ENCODE peak calls at places on chromosomes 13 and 19, in four cellular contexts. I is endothelial cell of umbilical vein, Q is GM12878, D is HCT116. B is an unnamed sample.

GRCh38 chr19:12778020-12778904 is 2.9 kb upstream of the HOOK2 start:
- DNase-seq in I (peak; percentile 73), Q (no peak), D (no peak), B (no peak)

GRCh38 chr13:97234236-97234635 is 12.1 kb downstream of the MBNL2 start:
- DNase-seq in I (no peak), Q (no peak), D (no peak), B (no peak)

GRCh38 chr13:40653558-40654318 is 12.7 kb downstream of the FOXO1 start:
- DNase-seq in I (peak; percentile 27), Q (no peak), D (no peak), B (no peak)

GRCh38 chr19:51750381-51751124 is 1.1 kb downstream of the FPR1 start:
- DNase-seq in I (no peak), Q (no peak), D (no peak), B (no peak)

GRCh38 chr19:48990400-48990799 is 2.7 kb downstream of the GYS1 start:
- DNase-seq in I (no peak), Q (no peak), D (no peak), B (no peak)

GRCh38 chr13:104854698-104855097 is 1680.8 kb downstream of the EFNB2 start:
- DNase-seq in I (no peak), Q (no peak), D (no peak), B (no peak)

GRCh38 chr19:12788682-12789097 is 2.6 kb upstream of the JUNB start:
- DNase-seq in I (peak; percentile 82), Q (peak; percentile 84), D (no peak), B (no peak)

GRCh38 chr19:12952488-12953455 is 4.3 kb downstream of the GADD45GIP1 start:
- DNase-seq in I (peak; percentile 86), Q (no peak), D (no peak), B (no peak)

GRCh38 chr19:40907968-40908735 is 26.1 kb upstream of the CYP2A7 start:
- DNase-seq in I (no peak), Q (no peak), D (no peak), B (no peak)

GRCh38 chr13:75079226-75079625 is 402.7 kb downstream of the TBC1D4 start:
- DNase-seq in I (peak; percentile 61), Q (no peak), D (no peak), B (no peak)

GRCh38 chr19:28026636-28027035 is 1186.3 kb downstream of the UQCRFS1 start:
- DNase-seq in I (no peak), Q (no peak), D (no peak), B (no peak)

GRCh38 chr13:25203256-25203794 is 31.2 kb upstream of the AMER2 start:
- DNase-seq in I (no peak), Q (no peak), D (no peak), B (no peak)

GRCh38 chr13:51714663-51715168 is 89.2 kb downstream of the DHRS12 start:
- DNase-seq in I (no peak), Q (peak; percentile 78), D (no peak), B (no peak)

GRCh38 chr19:18666304-18666703 is 17.2 kb upstream of the CRTC1 start:
- DNase-seq in I (no peak), Q (no peak), D (no peak), B (no peak)

GRCh38 chr13:101080616-101081015 is 335.7 kb downstream of the NALCN start:
- DNase-seq in I (no peak), Q (no peak), D (no peak), B (no peak)

GRCh38 chr13:50664961-50665360 is 178.5 kb downstream of the DLEU7 start:
- DNase-seq in I (no peak), Q (no peak), D (no peak), B (no peak)

GRCh38 chr19:45773384-45773783 is 4.3 kb upstream of the SIX5 start:
- DNase-seq in I (no peak), Q (no peak), D (no peak), B (no peak)

GRCh38 chr13:35789335-35790166 is 313.1 kb upstream of the MAB21L1 start:
- DNase-seq in I (peak; percentile 48), Q (no peak), D (peak; percentile 7), B (peak; percentile 7)

GRCh38 chr19:44807652-44808462 is 1.0 kb upstream of the BCAM start:
- DNase-seq in I (peak; percentile 60), Q (no peak), D (peak; percentile 55), B (peak; percentile 82)

GRCh38 chr13:80945328-80945727 is 604.4 kb upstream of the SPRY2 start:
- DNase-seq in I (no peak), Q (no peak), D (no peak), B (no peak)

GRCh38 chr13:24187185-24187584 is 26.7 kb downstream of the SPATA13 start:
- DNase-seq in I (no peak), Q (no peak), D (no peak), B (no peak)

GRCh38 chr13:88648598-88649373 is 977.6 kb downstream of the SLITRK5 start:
- DNase-seq in I (no peak), Q (no peak), D (no peak), B (no peak)

GRCh38 chr13:20566424-20566916 is 487 bp upstream of the IFT88 start:
- DNase-seq in I (no peak), Q (no peak), D (peak; percentile 48), B (peak; percentile 40)

GRCh38 chr19:6580313-6580712 is 10.6 kb downstream of the CD70 start:
- DNase-seq in I (peak; percentile 30), Q (no peak), D (peak; percentile 77), B (peak; percentile 83)

GRCh38 chr13:108911807-108912206 is 282.4 kb downstream of the MYO16 start:
- DNase-seq in I (no peak), Q (no peak), D (no peak), B (no peak)

GRCh38 chr13:108915095-108915633 is 285.8 kb downstream of the MYO16 start:
- DNase-seq in I (peak; percentile 77), Q (no peak), D (no peak), B (peak; percentile 49)

GRCh38 chr13:108919036-108919907 is 289.9 kb downstream of the MYO16 start:
- DNase-seq in I (peak; percentile 65), Q (no peak), D (no peak), B (peak; percentile 88)

GRCh38 chr13:108917581-108917980 is 288.2 kb downstream of the MYO16 start:
- DNase-seq in I (no peak), Q (no peak), D (no peak), B (no peak)

GRCh38 chr13:108915634-108916497 is 286.5 kb downstream of the MYO16 start:
- DNase-seq in I (peak; percentile 97), Q (peak; percentile 52), D (peak; percentile 91), B (peak; percentile 92)
- TF ChIP-seq MAX in I (peak; percentile 92), Q (no peak), D (peak; percentile 88), B (peak; percentile 83)

GRCh38 chr13:114149774-114150740 is 17.6 kb upstream of the RASA3 start:
- DNase-seq in I (no peak), Q (no peak), D (no peak), B (no peak)
- H3K4me1 ChIP-seq in I (no peaks in the 10 kb centered on the region), Q (peaks cover 27% of the 10 kb centered on the region), D (peaks cover 21% of the 10 kb centered on the region), B (no peaks in the 10 kb centered on the region)

GRCh38 chr13:79530270-79530669 is 49.3 kb downstream of the NDFIP2 start:
- DNase-seq in I (no peak), Q (no peak), D (no peak), B (no peak)

GRCh38 chr13:79531542-79532239 is 50.7 kb downstream of the NDFIP2 start:
- DNase-seq in I (no peak), Q (no peak), D (no peak), B (no peak)

GRCh38 chr13:79527698-79528097 is 46.7 kb downstream of the NDFIP2 start:
- DNase-seq in I (no peak), Q (no peak), D (no peak), B (no peak)

GRCh38 chr13:79528356-79528755 is 47.4 kb downstream of the NDFIP2 start:
- DNase-seq in I (no peak), Q (no peak), D (no peak), B (no peak)

DNA sequence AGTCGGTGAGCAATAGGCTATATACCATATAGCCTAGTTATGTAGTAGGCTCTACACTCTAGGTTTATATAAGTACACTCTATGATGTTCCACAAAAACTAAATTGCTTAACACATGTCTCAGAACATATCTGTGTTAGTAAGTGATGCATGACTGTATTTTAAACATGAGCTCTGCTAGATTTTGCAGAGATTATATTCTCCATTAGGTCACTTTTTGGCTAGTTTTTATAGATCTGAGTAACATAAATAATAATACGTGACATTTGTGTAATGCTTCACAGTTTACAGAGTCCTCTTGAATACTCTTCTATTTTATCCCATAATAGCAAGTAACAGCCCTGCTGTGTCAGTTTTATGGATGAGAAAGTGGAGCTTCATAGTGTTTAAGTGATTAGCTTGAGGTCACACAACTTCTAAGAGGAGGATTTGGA is 47.8 kb downstream of the NDFIP2 start:
- DNase-seq in I (no peak), Q (no peak), D (no peak), B (no peak)
- TF ChIP-seq MAX in I (no peak), Q (no peak), D (no peak), B (no peak)

GRCh38 chr19:3178973-3179738 is 587 bp downstream of the S1PR4 start:
- DNase-seq in I (no peak), Q (no peak), D (no peak), B (no peak)
- H3K4me1 ChIP-seq in I (peaks cover 6% of the 10 kb centered on the region), Q (peaks cover 22% of the 10 kb centered on the region), D (peaks cover 21% of the 10 kb centered on the region), B (peaks cover 20% of the 10 kb centered on the region)

DNA sequence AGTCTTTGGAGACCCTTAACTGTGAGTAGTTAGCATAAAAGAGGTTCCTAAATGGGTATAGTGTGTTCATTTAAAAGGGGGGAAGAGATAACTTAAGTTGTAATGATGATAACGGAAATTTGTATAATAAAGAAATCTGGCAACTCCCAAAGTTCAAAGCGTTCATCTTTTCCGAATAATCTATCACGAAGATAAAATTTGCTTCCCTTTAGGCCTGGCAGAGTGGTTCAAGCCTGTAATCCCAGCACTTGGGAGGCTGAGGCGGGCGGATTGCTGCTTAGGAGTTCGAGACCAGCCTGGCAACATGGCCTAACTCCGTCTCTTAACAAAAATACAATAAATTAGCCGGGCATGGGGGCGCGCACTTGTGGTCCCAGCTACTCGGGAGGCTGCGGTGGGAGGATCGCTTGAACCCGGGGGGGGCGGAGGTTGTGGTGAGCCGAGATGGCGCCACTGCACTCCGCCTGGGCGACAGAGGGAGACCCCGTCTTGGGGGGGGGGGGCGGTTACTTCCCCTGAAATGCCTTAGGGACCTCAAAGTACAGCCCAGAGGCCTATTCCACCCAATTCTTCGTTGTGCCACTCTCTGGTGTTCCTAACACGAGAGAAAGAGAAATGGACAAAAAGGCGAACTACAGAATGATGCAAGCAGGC is 888 bp downstream of the N4BP2L2 start:
- DNase-seq in I (peak; percentile 6), Q (no peak), D (peak; percentile 6), B (peak; percentile 8)
- TF ChIP-seq MAX in I (no peak), Q (no peak), D (peak; percentile 32), B (no peak)

GRCh38 chr19:43674630-43674982 is 4.6 kb upstream of the PLAUR start:
- DNase-seq in I (no peak), Q (no peak), D (no peak), B (no peak)

GRCh38 chr19:43678512-43678911 is 8.5 kb upstream of the PLAUR start:
- DNase-seq in I (no peak), Q (no peak), D (no peak), B (no peak)

GRCh38 chr19:43675269-43675879 is 5.4 kb upstream of the PLAUR start:
- DNase-seq in I (peak; percentile 21), Q (peak; percentile 34), D (peak; percentile 92), B (peak; percentile 88)

GRCh38 chr19:43673702-43674629 is 4.0 kb upstream of the PLAUR start:
- DNase-seq in I (no peak), Q (no peak), D (no peak), B (no peak)

DNA sequence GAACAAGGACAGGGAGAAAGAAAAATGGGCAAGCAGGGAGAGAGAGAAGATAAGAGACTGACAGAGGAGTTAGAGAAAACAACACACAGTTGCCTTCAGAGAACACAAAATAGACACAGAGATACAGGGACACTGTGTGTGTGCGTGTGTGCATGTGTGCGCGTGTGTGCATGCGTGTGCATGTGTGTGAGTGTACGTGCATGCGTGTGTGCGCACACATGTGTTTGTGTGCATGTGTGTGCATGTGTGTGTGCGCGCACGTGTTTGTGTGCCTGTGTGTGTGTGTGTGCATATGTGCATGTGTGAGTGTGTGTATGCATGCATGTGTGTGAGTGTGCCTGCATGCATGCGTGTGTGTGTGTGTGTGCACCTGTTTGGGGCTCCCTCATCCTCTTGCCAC is 5.9 kb upstream of the PLAUR start:
- DNase-seq in I (no peak), Q (no peak), D (no peak), B (no peak)
- H3K4me1 ChIP-seq in I (no peaks in the 10 kb centered on the region), Q (peaks cover 15% of the 10 kb centered on the region), D (peaks cover 64% of the 10 kb centered on the region), B (peaks cover 34% of the 10 kb centered on the region)

B was measured in A549.